ENCODE peak calls at places on chromosomes 16 and 17, in seven cellular contexts. One of them, this sample, is unnamed.

GRCh38 chr17:1275962-1276736 is 3.3 kb upstream of the TRARG1 start:
- DNase-seq in EL: peak
- DNase-seq in hepatic stellate cell: peak
- DNase-seq in SHP77: no peak
- DNase-seq in LHCN-M2: peak
- DNase-seq in ACHN: peak
- DNase-seq in NCI-H2029: no peak
- DNase-seq in this sample: peak

GRCh38 chr17:80633994-80634566 is 89.4 kb downstream of the RPTOR start:
- DNase-seq in EL: no peak
- DNase-seq in hepatic stellate cell: no peak
- DNase-seq in SHP77: no peak
- DNase-seq in LHCN-M2: no peak
- DNase-seq in ACHN: no peak
- DNase-seq in NCI-H2029: no peak
- DNase-seq in this sample: no peak

GRCh38 chr17:68591583-68591982 is 9.6 kb downstream of the FAM20A start:
- DNase-seq in EL: no peak
- DNase-seq in hepatic stellate cell: no peak
- DNase-seq in SHP77: peak
- DNase-seq in LHCN-M2: no peak
- DNase-seq in ACHN: no peak
- DNase-seq in NCI-H2029: no peak
- DNase-seq in this sample: no peak

GRCh38 chr16:12268602-12269001 is 292.1 kb downstream of the SNX29 start:
- DNase-seq in EL: no peak
- DNase-seq in hepatic stellate cell: no peak
- DNase-seq in SHP77: no peak
- DNase-seq in LHCN-M2: peak
- DNase-seq in ACHN: no peak
- DNase-seq in NCI-H2029: no peak
- DNase-seq in this sample: no peak

GRCh38 chr16:11411059-11411550 is 65.8 kb downstream of the RMI2 start:
- DNase-seq in EL: no peak
- DNase-seq in hepatic stellate cell: no peak
- DNase-seq in SHP77: no peak
- DNase-seq in LHCN-M2: no peak
- DNase-seq in ACHN: no peak
- DNase-seq in NCI-H2029: no peak
- DNase-seq in this sample: no peak

GRCh38 chr16:4306439-4307214 is 9.2 kb upstream of the GLIS2 start:
- DNase-seq in EL: no peak
- DNase-seq in hepatic stellate cell: no peak
- DNase-seq in SHP77: no peak
- DNase-seq in LHCN-M2: no peak
- DNase-seq in ACHN: no peak
- DNase-seq in NCI-H2029: peak
- DNase-seq in this sample: no peak

GRCh38 chr17:63601439-63602371 is 1.0 kb downstream of the TACO1 start:
- DNase-seq in EL: peak
- DNase-seq in hepatic stellate cell: no peak
- DNase-seq in SHP77: no peak
- DNase-seq in LHCN-M2: no peak
- DNase-seq in ACHN: peak
- DNase-seq in NCI-H2029: no peak
- DNase-seq in this sample: no peak

GRCh38 chr16:67163164-67163902 is 1.2 kb upstream of the HSF4 start:
- DNase-seq in EL: peak
- DNase-seq in hepatic stellate cell: no peak
- DNase-seq in SHP77: no peak
- DNase-seq in LHCN-M2: no peak
- DNase-seq in ACHN: peak
- DNase-seq in NCI-H2029: peak
- DNase-seq in this sample: no peak

GRCh38 chr17:9475259-9475658 is 100.4 kb downstream of the STX8 start:
- DNase-seq in EL: no peak
- DNase-seq in hepatic stellate cell: no peak
- DNase-seq in SHP77: no peak
- DNase-seq in LHCN-M2: no peak
- DNase-seq in ACHN: no peak
- DNase-seq in NCI-H2029: no peak
- DNase-seq in this sample: no peak

GRCh38 chr17:73562896-73563295 is 81.3 kb downstream of the SDK2 start:
- DNase-seq in EL: no peak
- DNase-seq in hepatic stellate cell: no peak
- DNase-seq in SHP77: no peak
- DNase-seq in LHCN-M2: no peak
- DNase-seq in ACHN: no peak
- DNase-seq in NCI-H2029: no peak
- DNase-seq in this sample: no peak